ENCODE peak calls at places on chromosomes 6 and 20, in four cellular contexts. One of them, this sample, is unnamed.

GRCh38 chr6:30007132-30007764 is 53.8 kb upstream of the POLR1H start:
- DNase-seq in adrenal gland: peak
- DNase-seq in GM20000: no peak
- DNase-seq in CD4-positive, alpha-beta T cell: peak
- DNase-seq in this sample: peak

GRCh38 chr6:81752969-81753708 is 658 bp upstream of the TENT5A start:
- DNase-seq in CD4-positive, alpha-beta T cell: peak
- DNase-seq in adrenal gland: peak
- DNase-seq in GM20000: peak
- DNase-seq in this sample: peak

GRCh38 chr6:35295521-35296315 is 1.9 kb upstream of the DEF6 start:
- DNase-seq in GM20000: no peak
- DNase-seq in CD4-positive, alpha-beta T cell: no peak
- DNase-seq in adrenal gland: no peak
- DNase-seq in this sample: no peak

GRCh38 chr20:48336647-48337046 is 491.2 kb downstream of the PREX1 start:
- DNase-seq in GM20000: no peak
- DNase-seq in CD4-positive, alpha-beta T cell: no peak
- DNase-seq in adrenal gland: no peak
- DNase-seq in this sample: no peak

GRCh38 chr6:108484016-108484415 is 76.7 kb upstream of the FOXO3 start:
- DNase-seq in adrenal gland: peak
- DNase-seq in CD4-positive, alpha-beta T cell: no peak
- DNase-seq in GM20000: no peak
- DNase-seq in this sample: no peak

GRCh38 chr6:20117474-20117873 is 94.8 kb downstream of the MBOAT1 start:
- DNase-seq in GM20000: peak
- DNase-seq in adrenal gland: no peak
- DNase-seq in CD4-positive, alpha-beta T cell: no peak
- DNase-seq in this sample: no peak

GRCh38 chr6:107075951-107076381 is 39.3 kb downstream of the BEND3 start:
- DNase-seq in CD4-positive, alpha-beta T cell: no peak
- DNase-seq in GM20000: peak
- DNase-seq in adrenal gland: no peak
- DNase-seq in this sample: no peak

GRCh38 chr6:89888138-89888514 is 6.1 kb upstream of the GJA10 start:
- DNase-seq in CD4-positive, alpha-beta T cell: no peak
- DNase-seq in adrenal gland: no peak
- DNase-seq in GM20000: no peak
- DNase-seq in this sample: no peak

GRCh38 chr6:15352229-15352628 is 106.4 kb downstream of the JARID2 start:
- DNase-seq in GM20000: no peak
- DNase-seq in adrenal gland: no peak
- DNase-seq in CD4-positive, alpha-beta T cell: no peak
- DNase-seq in this sample: no peak

GRCh38 chr6:15352884-15353283 is 107.0 kb downstream of the JARID2 start:
- DNase-seq in adrenal gland: no peak
- DNase-seq in GM20000: no peak
- DNase-seq in CD4-positive, alpha-beta T cell: no peak
- DNase-seq in this sample: no peak

GRCh38 chr6:15349379-15349778 is 103.5 kb downstream of the JARID2 start:
- DNase-seq in CD4-positive, alpha-beta T cell: no peak
- DNase-seq in GM20000: no peak
- DNase-seq in adrenal gland: no peak
- DNase-seq in this sample: no peak

GRCh38 chr6:15350386-15351083 is 104.7 kb downstream of the JARID2 start:
- DNase-seq in GM20000: no peak
- DNase-seq in CD4-positive, alpha-beta T cell: no peak
- DNase-seq in adrenal gland: no peak
- DNase-seq in this sample: no peak

DNA sequence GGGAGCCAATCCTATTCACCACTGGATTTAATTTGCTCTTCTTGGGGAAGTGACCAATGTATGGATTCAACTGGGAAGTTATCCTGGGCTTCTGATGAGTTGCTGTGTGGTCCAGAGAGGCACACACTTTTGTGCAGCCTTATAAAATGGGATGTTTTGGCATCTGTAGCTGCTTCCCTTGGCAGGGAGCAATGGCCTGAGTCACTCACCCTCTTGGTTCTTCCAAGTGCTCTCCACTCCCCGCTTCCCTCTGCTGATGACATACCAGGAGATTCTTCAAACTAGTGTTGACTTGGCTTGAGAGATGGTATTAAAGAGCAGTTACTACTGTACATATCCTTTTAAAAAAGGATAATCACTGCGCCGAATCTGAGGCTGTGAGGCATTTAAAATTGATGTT is 105.8 kb downstream of the JARID2 start:
- DNase-seq in adrenal gland: peak
- DNase-seq in GM20000: no peak
- DNase-seq in CD4-positive, alpha-beta T cell: no peak
- DNase-seq in this sample: no peak
- TF ChIP-seq CTCF in adrenal gland: no peak
- TF ChIP-seq CTCF in GM20000: no peak
- TF ChIP-seq CTCF in CD4-positive, alpha-beta T cell: no peak
- TF ChIP-seq CTCF in this sample: no peak

DNA sequence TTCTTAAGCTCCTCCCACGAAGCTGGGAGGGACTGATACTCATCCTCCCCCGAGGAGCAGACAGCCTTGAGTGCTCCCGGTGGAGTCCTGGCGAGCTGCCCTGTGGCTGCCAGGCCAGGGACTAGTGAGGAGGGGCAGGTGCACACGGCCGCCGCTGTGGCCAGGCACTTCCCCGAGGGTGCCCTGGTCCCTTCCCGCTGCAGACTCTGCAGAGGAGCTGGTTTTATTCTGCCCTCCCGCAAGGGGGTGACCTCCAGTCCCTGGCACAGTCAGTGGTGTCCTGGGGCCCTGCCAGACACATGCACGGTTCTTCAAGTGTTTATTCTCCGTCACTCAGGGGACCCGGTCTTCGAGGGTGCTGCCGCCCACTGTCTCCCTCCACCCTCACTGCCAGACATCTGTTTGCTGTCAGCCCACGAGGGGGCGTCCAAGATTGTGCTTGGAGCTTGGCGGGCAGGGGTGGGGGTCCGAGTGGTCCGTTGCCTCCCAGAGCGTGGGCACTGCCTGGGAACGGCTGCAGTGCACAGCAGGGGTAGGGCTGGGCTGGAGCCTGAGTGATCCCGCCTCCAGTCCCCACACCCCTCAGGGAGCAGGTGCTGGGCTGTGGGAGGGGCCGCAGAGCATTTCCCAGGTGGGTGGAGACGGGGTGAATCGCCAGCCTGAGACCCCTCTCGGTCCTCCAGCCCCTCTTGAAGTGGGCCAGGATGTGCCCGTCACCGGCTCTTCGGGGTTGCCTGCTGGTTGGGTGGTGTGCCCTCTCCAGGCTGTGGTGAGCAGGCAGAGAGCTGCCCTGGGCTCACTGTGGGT is 3.1 kb upstream of the CABLES2 start:
- DNase-seq in adrenal gland: peak
- DNase-seq in GM20000: peak
- DNase-seq in CD4-positive, alpha-beta T cell: peak
- DNase-seq in this sample: peak
- TF ChIP-seq CTCF in adrenal gland: peak
- TF ChIP-seq CTCF in GM20000: peak
- TF ChIP-seq CTCF in CD4-positive, alpha-beta T cell: peak
- TF ChIP-seq CTCF in this sample: peak

DNA sequence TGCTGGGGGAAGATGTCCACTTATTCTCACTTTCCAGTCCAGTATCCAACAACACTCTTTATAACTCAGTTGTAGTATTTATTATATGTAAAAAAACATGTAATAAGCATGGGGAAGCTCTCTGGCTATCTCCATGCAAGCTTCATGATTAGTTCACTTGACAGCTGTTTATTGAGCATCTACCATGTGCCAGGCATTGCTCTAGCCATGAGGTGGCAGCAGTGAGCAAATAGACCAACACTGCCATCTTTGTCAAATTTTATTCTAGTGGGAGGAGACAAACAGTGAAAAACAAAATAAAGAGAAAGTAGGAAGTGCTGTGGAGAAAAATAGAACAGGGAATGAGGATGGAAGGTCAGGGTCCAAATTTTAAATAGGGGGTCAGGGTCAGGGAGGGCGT is 131.8 kb downstream of the CFAP61 start:
- DNase-seq in adrenal gland: no peak
- DNase-seq in CD4-positive, alpha-beta T cell: no peak
- DNase-seq in GM20000: no peak
- DNase-seq in this sample: no peak
- TF ChIP-seq CTCF in adrenal gland: peak
- TF ChIP-seq CTCF in CD4-positive, alpha-beta T cell: no peak
- TF ChIP-seq CTCF in GM20000: no peak
- TF ChIP-seq CTCF in this sample: no peak

DNA sequence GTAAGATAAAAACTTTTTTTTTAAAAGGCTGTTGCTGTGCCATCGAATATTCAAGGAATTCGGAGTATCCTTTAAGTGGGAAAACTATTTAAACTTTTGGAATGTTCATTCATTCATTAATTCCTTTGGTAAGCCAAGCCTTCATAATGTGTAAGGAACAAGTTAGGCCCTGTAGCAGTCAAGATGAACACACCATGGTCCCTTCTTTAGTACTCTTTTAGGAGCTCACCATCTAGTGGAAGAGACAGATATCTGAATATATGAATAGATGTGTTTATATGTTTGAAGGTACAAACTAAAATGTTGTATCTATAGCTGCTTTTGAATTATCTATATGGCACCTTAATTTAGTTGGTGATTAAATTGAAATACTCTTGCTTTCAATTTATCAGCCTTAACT is 5.8 kb downstream of the SPO11 start:
- DNase-seq in adrenal gland: no peak
- DNase-seq in GM20000: no peak
- DNase-seq in CD4-positive, alpha-beta T cell: no peak
- DNase-seq in this sample: no peak
- TF ChIP-seq CTCF in adrenal gland: no peak
- TF ChIP-seq CTCF in GM20000: no peak
- TF ChIP-seq CTCF in CD4-positive, alpha-beta T cell: no peak
- TF ChIP-seq CTCF in this sample: no peak

GRCh38 chr6:142411145-142411544 is 109.3 kb downstream of the ADGRG6 start:
- DNase-seq in adrenal gland: no peak
- DNase-seq in GM20000: no peak
- DNase-seq in CD4-positive, alpha-beta T cell: no peak
- DNase-seq in this sample: no peak

GRCh38 chr6:142409794-142410193 is 108.0 kb downstream of the ADGRG6 start:
- DNase-seq in adrenal gland: no peak
- DNase-seq in CD4-positive, alpha-beta T cell: no peak
- DNase-seq in GM20000: no peak
- DNase-seq in this sample: no peak

GRCh38 chr6:142414462-142414861 is 112.7 kb downstream of the ADGRG6 start:
- DNase-seq in GM20000: no peak
- DNase-seq in CD4-positive, alpha-beta T cell: no peak
- DNase-seq in adrenal gland: no peak
- DNase-seq in this sample: no peak

GRCh38 chr6:142413111-142413510 is 111.3 kb downstream of the ADGRG6 start:
- DNase-seq in adrenal gland: no peak
- DNase-seq in CD4-positive, alpha-beta T cell: no peak
- DNase-seq in GM20000: no peak
- DNase-seq in this sample: no peak

DNA sequence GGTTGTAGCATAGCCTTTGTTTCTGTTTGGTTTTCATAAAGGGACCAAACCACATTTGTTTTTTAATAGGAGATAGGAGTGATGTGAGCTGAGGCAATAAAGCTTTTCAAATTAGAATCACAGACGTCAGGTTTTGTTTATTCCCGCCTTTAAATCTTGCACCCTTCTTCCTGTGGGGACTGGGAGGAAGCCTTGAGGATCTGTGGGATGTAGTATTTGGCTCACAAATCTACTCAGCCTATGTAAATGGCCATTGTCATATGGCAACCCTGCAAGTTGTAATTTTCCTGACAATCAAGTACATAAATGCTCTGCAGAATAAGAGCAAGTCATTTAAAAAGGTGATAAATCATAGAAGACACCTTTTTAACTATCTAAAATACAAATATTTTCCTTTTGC is 110.4 kb downstream of the ADGRG6 start:
- DNase-seq in CD4-positive, alpha-beta T cell: no peak
- DNase-seq in adrenal gland: no peak
- DNase-seq in GM20000: no peak
- DNase-seq in this sample: no peak
- TF ChIP-seq CTCF in CD4-positive, alpha-beta T cell: no peak
- TF ChIP-seq CTCF in adrenal gland: no peak
- TF ChIP-seq CTCF in GM20000: no peak
- TF ChIP-seq CTCF in this sample: no peak

GRCh38 chr6:137646506-137646905 is 152.3 kb upstream of the OLIG3 start:
- DNase-seq in adrenal gland: no peak
- DNase-seq in GM20000: no peak
- DNase-seq in CD4-positive, alpha-beta T cell: no peak
- DNase-seq in this sample: no peak
- TF ChIP-seq CTCF in adrenal gland: no peak
- TF ChIP-seq CTCF in GM20000: no peak
- TF ChIP-seq CTCF in CD4-positive, alpha-beta T cell: no peak
- TF ChIP-seq CTCF in this sample: no peak

GRCh38 chr6:112179631-112180030 is 74.7 kb downstream of the LAMA4 start:
- DNase-seq in CD4-positive, alpha-beta T cell: no peak
- DNase-seq in GM20000: no peak
- DNase-seq in adrenal gland: no peak
- DNase-seq in this sample: no peak

GRCh38 chr6:112177081-112177480 is 77.3 kb downstream of the LAMA4 start:
- DNase-seq in GM20000: no peak
- DNase-seq in adrenal gland: no peak
- DNase-seq in CD4-positive, alpha-beta T cell: no peak
- DNase-seq in this sample: no peak

GRCh38 chr6:112178846-112179245 is 75.5 kb downstream of the LAMA4 start:
- DNase-seq in adrenal gland: no peak
- DNase-seq in GM20000: no peak
- DNase-seq in CD4-positive, alpha-beta T cell: no peak
- DNase-seq in this sample: no peak

GRCh38 chr6:112173401-112173800 is 81.0 kb downstream of the LAMA4 start:
- DNase-seq in CD4-positive, alpha-beta T cell: no peak
- DNase-seq in adrenal gland: no peak
- DNase-seq in GM20000: no peak
- DNase-seq in this sample: no peak

GRCh38 chr6:112176175-112176574 is 78.2 kb downstream of the LAMA4 start:
- DNase-seq in CD4-positive, alpha-beta T cell: no peak
- DNase-seq in adrenal gland: no peak
- DNase-seq in GM20000: no peak
- DNase-seq in this sample: no peak
- TF ChIP-seq CTCF in CD4-positive, alpha-beta T cell: no peak
- TF ChIP-seq CTCF in adrenal gland: no peak
- TF ChIP-seq CTCF in GM20000: no peak
- TF ChIP-seq CTCF in this sample: no peak

DNA sequence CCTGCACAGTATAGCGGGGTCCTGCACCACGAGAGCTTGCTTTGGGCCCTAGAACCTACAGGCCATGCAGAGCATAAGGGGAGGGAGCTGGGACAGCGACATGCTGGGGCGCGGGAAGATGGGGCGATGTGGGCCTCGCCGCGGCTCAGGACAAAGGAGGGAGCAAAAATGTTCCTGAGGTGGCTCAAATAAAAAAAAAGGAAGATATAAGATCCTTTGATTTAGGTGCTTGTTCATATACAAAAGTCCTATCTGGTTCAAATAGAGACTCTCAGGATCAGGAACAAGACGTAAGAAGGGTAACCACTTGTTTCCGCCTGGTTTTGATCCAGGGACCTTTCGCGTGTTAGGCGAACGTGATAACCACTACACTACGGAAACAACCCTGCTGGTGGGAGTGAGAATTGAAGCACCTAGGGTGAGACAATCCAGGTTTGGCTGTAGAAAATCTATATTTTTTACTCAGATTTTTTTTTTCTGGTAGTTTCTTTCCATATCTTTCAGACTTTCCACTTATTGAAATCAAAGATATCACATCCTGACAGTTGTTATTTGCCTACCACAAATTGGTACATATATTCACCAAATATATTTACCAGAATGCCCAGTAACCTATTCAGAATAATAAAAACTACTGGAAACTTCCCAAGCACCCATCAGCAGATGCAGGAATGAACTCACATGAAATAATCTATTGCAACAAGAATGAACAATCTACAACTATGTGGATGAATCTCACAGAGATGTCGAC is 177.9 kb upstream of the ZNF184 start:
- DNase-seq in adrenal gland: no peak
- DNase-seq in GM20000: peak
- DNase-seq in CD4-positive, alpha-beta T cell: no peak
- DNase-seq in this sample: peak
- TF ChIP-seq CTCF in adrenal gland: no peak
- TF ChIP-seq CTCF in GM20000: no peak
- TF ChIP-seq CTCF in CD4-positive, alpha-beta T cell: no peak
- TF ChIP-seq CTCF in this sample: peak